ENCODE peak calls at places on chromosomes 13 and 19, in six cellular contexts. E, Q, P, I, K and A are unnamed samples.

GRCh38 chr19:3576696-3577443 is 4.1 kb downstream of the HMG20B start:
- DNase-seq in E (peak), P (peak), K (no peak), Q (peak), I (no peak), A (no peak)

GRCh38 chr13:73900591-73900990 is 233.6 kb downstream of the KLF12 start:
- DNase-seq in I (no peak), E (no peak), P (no peak), K (no peak), Q (no peak), A (no peak)

GRCh38 chr13:94583926-94584325 is 12.0 kb downstream of the TGDS start:
- DNase-seq in E (no peak), I (no peak), P (no peak), K (no peak), Q (no peak), A (no peak)

GRCh38 chr13:50627111-50627510 is 216.4 kb downstream of the DLEU7 start:
- DNase-seq in E (no peak), P (no peak), Q (no peak), I (no peak), K (no peak), A (no peak)

GRCh38 chr13:113119166-113119821 is 3.3 kb upstream of the F10 start:
- DNase-seq in I (no peak), E (no peak), K (no peak), P (no peak), Q (no peak), A (no peak)

GRCh38 chr19:19405919-19406877 is 723 bp downstream of the GATAD2A start:
- DNase-seq in P (no peak), Q (no peak), K (peak), I (peak), E (no peak), A (no peak)

GRCh38 chr19:21568816-21569496 is 63.6 kb downstream of the ZNF429 start:
- DNase-seq in K (peak), I (no peak), E (peak), P (peak), Q (peak), A (no peak)

GRCh38 chr19:13043285-13043684 is 48.0 kb downstream of the NFIX start:
- DNase-seq in E (no peak), K (no peak), Q (no peak), P (no peak), I (no peak), A (no peak)

GRCh38 chr19:2291185-2291751 is 9.3 kb upstream of the PEAK3 start:
- DNase-seq in Q (no peak), P (no peak), K (no peak), E (no peak), I (no peak), A (no peak)

GRCh38 chr13:35966024-35966423 is 165.2 kb downstream of the DCLK1 start:
- DNase-seq in P (no peak), E (no peak), I (no peak), Q (no peak), K (no peak), A (no peak)

GRCh38 chr13:42729857-42730402 is 51.5 kb upstream of the FAM216B start:
- DNase-seq in Q (no peak), E (no peak), P (no peak), K (no peak), I (no peak), A (no peak)

GRCh38 chr19:11127905-11128304 is 27.7 kb downstream of the SPC24 start:
- DNase-seq in E (no peak), P (no peak), I (no peak), Q (no peak), K (no peak), A (no peak)

GRCh38 chr13:73189365-73189764 is 130.6 kb downstream of the KLF5 start:
- DNase-seq in E (no peak), Q (no peak), I (no peak), P (no peak), K (no peak), A (no peak)

GRCh38 chr13:70809588-70809987 is 701.3 kb upstream of the KLHL1 start:
- DNase-seq in P (no peak), I (no peak), K (no peak), E (no peak), Q (no peak), A (no peak)

GRCh38 chr19:2421581-2422306 is 5.6 kb downstream of the TIMM13 start:
- DNase-seq in P (no peak), I (no peak), E (no peak), K (no peak), Q (no peak), A (no peak)

GRCh38 chr19:38869160-38869835 is 8.8 kb downstream of the RINL start:
- DNase-seq in Q (no peak), K (no peak), P (no peak), I (no peak), E (no peak), A (peak)

GRCh38 chr19:8558325-8558724 is 18.9 kb downstream of the MYO1F start:
- DNase-seq in E (no peak), P (no peak), Q (no peak), I (no peak), K (no peak), A (no peak)

GRCh38 chr19:18508585-18508984 is 13.3 kb downstream of the ELL start:
- DNase-seq in P (no peak), I (no peak), Q (no peak), E (no peak), K (no peak), A (no peak)

GRCh38 chr13:27170221-27170520 is 1.4 kb downstream of the USP12 start:
- DNase-seq in P (no peak), K (no peak), Q (no peak), I (no peak), E (no peak), A (no peak)

GRCh38 chr13:112346173-112346898 is 29.8 kb upstream of the SPACA7 start:
- DNase-seq in I (no peak), K (no peak), P (no peak), Q (no peak), E (no peak), A (no peak)

GRCh38 chr19:18029617-18030338 is 21.8 kb downstream of the ARRDC2 start:
- DNase-seq in K (no peak), E (no peak), P (peak), I (no peak), Q (peak), A (no peak)

GRCh38 chr13:20997301-20998061 is 63.9 kb downstream of the LATS2 start:
- DNase-seq in P (no peak), I (no peak), E (no peak), K (no peak), Q (no peak), A (no peak)

GRCh38 chr13:89627991-89628390 is 1719.5 kb upstream of the MIR17HG start:
- DNase-seq in I (no peak), E (no peak), K (no peak), Q (no peak), P (no peak), A (no peak)

GRCh38 chr13:39401091-39401647 is 201.8 kb downstream of the LHFPL6 start:
- DNase-seq in P (no peak), I (no peak), Q (no peak), E (no peak), K (no peak), A (no peak)

GRCh38 chr13:40221460-40222201 is 444.8 kb downstream of the FOXO1 start:
- DNase-seq in P (no peak), I (no peak), K (peak), E (no peak), Q (no peak), A (no peak)

GRCh38 chr19:11399667-11400066 is 15.6 kb upstream of the EPOR start:
- DNase-seq in K (no peak), E (no peak), Q (no peak), I (no peak), P (no peak), A (no peak)

GRCh38 chr19:14363203-14364097 is 17.8 kb upstream of the ADGRE5 start:
- DNase-seq in P (no peak), K (no peak), I (peak), Q (no peak), E (no peak), A (no peak)

GRCh38 chr19:18432275-18433038 is 5.5 kb downstream of the ISYNA1 start:
- DNase-seq in Q (no peak), I (no peak), K (no peak), E (no peak), P (no peak), A (peak)

GRCh38 chr13:97259787-97260641 is 37.9 kb downstream of the MBNL2 start:
- DNase-seq in E (no peak), P (no peak), Q (no peak), I (peak), K (no peak), A (no peak)

GRCh38 chr13:90683711-90684131 is 663.8 kb upstream of the MIR17HG start:
- DNase-seq in K (no peak), I (peak), P (no peak), Q (no peak), E (no peak), A (no peak)

GRCh38 chr13:64074989-64075474 is 2659.4 kb upstream of the PCDH20 start:
- DNase-seq in P (no peak), I (no peak), E (no peak), K (no peak), Q (no peak), A (no peak)

GRCh38 chr13:67023088-67023893 is 206.8 kb downstream of the PCDH9 start:
- DNase-seq in E (no peak), I (peak), K (peak), P (no peak), Q (no peak), A (no peak)

GRCh38 chr13:106415971-106416370 is 119.5 kb downstream of the EFNB2 start:
- DNase-seq in Q (no peak), E (no peak), K (peak), P (no peak), I (no peak), A (no peak)

GRCh38 chr13:93320942-93321341 is 94.3 kb downstream of the GPC6 start:
- DNase-seq in K (no peak), E (no peak), P (no peak), I (no peak), Q (no peak), A (no peak)

GRCh38 chr13:69180025-69180424 is 927.6 kb upstream of the ATXN8OS start:
- DNase-seq in E (no peak), Q (no peak), P (no peak), K (no peak), I (no peak), A (no peak)

GRCh38 chr13:43786766-43787517 is at the start of gene ENOX1:
- DNase-seq in Q (peak), I (peak), P (peak), E (peak), K (peak), A (peak)

GRCh38 chr13:114173753-114174152 is 5.3 kb upstream of the CFAP97D2 start:
- DNase-seq in P (no peak), K (no peak), E (no peak), Q (no peak), I (no peak), A (no peak)

GRCh38 chr19:10151521-10151920 is 31.8 kb upstream of the EIF3G start:
- DNase-seq in Q (no peak), P (no peak), I (no peak), E (no peak), K (no peak), A (no peak)

GRCh38 chr19:738509-739128 is 12.3 kb upstream of the MISP start:
- DNase-seq in E (no peak), Q (no peak), I (no peak), K (no peak), P (no peak), A (no peak)